ENCODE peak calls at places on chromosomes 16 and 17, in ten cellular contexts. One of them, this sample, is unnamed.

GRCh38 chr17:79050591-79050990 is 24.0 kb upstream of the ENGASE start:
- DNase-seq in body of pancreas: no peak
- DNase-seq in stomach: no peak
- DNase-seq in foreskin fibroblast: no peak
- DNase-seq in cardiac fibroblast: no peak
- DNase-seq in thoracic aorta: no peak
- DNase-seq in heart left ventricle: no peak
- DNase-seq in HL-60: no peak
- DNase-seq in choroid plexus epithelial cell: no peak
- DNase-seq in GM12865: no peak
- DNase-seq in this sample: no peak

GRCh38 chr17:29726721-29727252 is 104.1 kb upstream of the CORO6 start:
- DNase-seq in HL-60: peak; percentile 51
- DNase-seq in foreskin fibroblast: peak; percentile 27
- DNase-seq in heart left ventricle: no peak
- DNase-seq in choroid plexus epithelial cell: peak; percentile 74
- DNase-seq in GM12865: peak; percentile 69
- DNase-seq in cardiac fibroblast: peak; percentile 64
- DNase-seq in stomach: no peak
- DNase-seq in thoracic aorta: no peak
- DNase-seq in body of pancreas: no peak
- DNase-seq in this sample: peak; percentile 49

GRCh38 chr16:2428051-2428786 is 1.0 kb upstream of the CCNF start:
- DNase-seq in thoracic aorta: no peak
- DNase-seq in GM12865: peak; percentile 75
- DNase-seq in foreskin fibroblast: peak; percentile 68
- DNase-seq in body of pancreas: peak; percentile 44
- DNase-seq in choroid plexus epithelial cell: peak; percentile 30
- DNase-seq in heart left ventricle: peak; percentile 48
- DNase-seq in stomach: peak; percentile 40
- DNase-seq in HL-60: no peak
- DNase-seq in cardiac fibroblast: peak; percentile 32
- DNase-seq in this sample: peak; percentile 26

GRCh38 chr16:19746561-19746960 is 28.5 kb downstream of the IQCK start:
- DNase-seq in cardiac fibroblast: peak; percentile 20
- DNase-seq in body of pancreas: no peak
- DNase-seq in HL-60: no peak
- DNase-seq in GM12865: no peak
- DNase-seq in heart left ventricle: no peak
- DNase-seq in choroid plexus epithelial cell: no peak
- DNase-seq in thoracic aorta: no peak
- DNase-seq in foreskin fibroblast: no peak
- DNase-seq in stomach: no peak
- DNase-seq in this sample: no peak

GRCh38 chr17:74738051-74738996 is 1.3 kb downstream of the RAB37 start:
- DNase-seq in GM12865: peak; percentile 91
- DNase-seq in foreskin fibroblast: peak; percentile 4
- DNase-seq in choroid plexus epithelial cell: no peak
- DNase-seq in thoracic aorta: no peak
- DNase-seq in HL-60: no peak
- DNase-seq in cardiac fibroblast: peak; percentile 53
- DNase-seq in stomach: peak; percentile 65
- DNase-seq in heart left ventricle: no peak
- DNase-seq in body of pancreas: peak; percentile 32
- DNase-seq in this sample: no peak

GRCh38 chr16:19776147-19776546 is 58.1 kb downstream of the IQCK start:
- DNase-seq in stomach: no peak
- DNase-seq in cardiac fibroblast: no peak
- DNase-seq in body of pancreas: no peak
- DNase-seq in choroid plexus epithelial cell: no peak
- DNase-seq in GM12865: no peak
- DNase-seq in HL-60: no peak
- DNase-seq in thoracic aorta: no peak
- DNase-seq in foreskin fibroblast: no peak
- DNase-seq in heart left ventricle: no peak
- DNase-seq in this sample: no peak

GRCh38 chr17:40541873-40542561 is 23.3 kb downstream of the CCR7 start:
- DNase-seq in cardiac fibroblast: no peak
- DNase-seq in HL-60: no peak
- DNase-seq in thoracic aorta: no peak
- DNase-seq in heart left ventricle: peak; percentile 89
- DNase-seq in stomach: no peak
- DNase-seq in foreskin fibroblast: no peak
- DNase-seq in choroid plexus epithelial cell: no peak
- DNase-seq in body of pancreas: no peak
- DNase-seq in GM12865: no peak
- DNase-seq in this sample: no peak

GRCh38 chr17:79338142-79338541 is 263.5 kb downstream of the ENGASE start:
- DNase-seq in thoracic aorta: no peak
- DNase-seq in heart left ventricle: no peak
- DNase-seq in GM12865: no peak
- DNase-seq in body of pancreas: no peak
- DNase-seq in HL-60: no peak
- DNase-seq in choroid plexus epithelial cell: no peak
- DNase-seq in foreskin fibroblast: peak; percentile 9
- DNase-seq in cardiac fibroblast: no peak
- DNase-seq in stomach: no peak
- DNase-seq in this sample: no peak

GRCh38 chr16:54178491-54178976 is 108.1 kb downstream of the IRX3 start:
- DNase-seq in HL-60: no peak
- DNase-seq in stomach: no peak
- DNase-seq in foreskin fibroblast: no peak
- DNase-seq in GM12865: no peak
- DNase-seq in body of pancreas: peak; percentile 39
- DNase-seq in cardiac fibroblast: no peak
- DNase-seq in choroid plexus epithelial cell: no peak
- DNase-seq in thoracic aorta: no peak
- DNase-seq in heart left ventricle: no peak
- DNase-seq in this sample: peak; percentile 4

GRCh38 chr17:71260366-71260765 is 860.5 kb upstream of the SOX9 start:
- DNase-seq in heart left ventricle: no peak
- DNase-seq in cardiac fibroblast: no peak
- DNase-seq in body of pancreas: no peak
- DNase-seq in choroid plexus epithelial cell: peak; percentile 18
- DNase-seq in thoracic aorta: no peak
- DNase-seq in stomach: no peak
- DNase-seq in foreskin fibroblast: peak; percentile 24
- DNase-seq in HL-60: no peak
- DNase-seq in GM12865: no peak
- DNase-seq in this sample: peak; percentile 5

GRCh38 chr17:67482784-67483183 is 105.7 kb downstream of the PITPNC1 start:
- DNase-seq in heart left ventricle: no peak
- DNase-seq in HL-60: no peak
- DNase-seq in GM12865: no peak
- DNase-seq in cardiac fibroblast: no peak
- DNase-seq in choroid plexus epithelial cell: no peak
- DNase-seq in thoracic aorta: no peak
- DNase-seq in foreskin fibroblast: no peak
- DNase-seq in stomach: no peak
- DNase-seq in body of pancreas: no peak
- DNase-seq in this sample: no peak

GRCh38 chr17:79027274-79027924 is 3.4 kb downstream of the C1QTNF1 start:
- DNase-seq in choroid plexus epithelial cell: no peak
- DNase-seq in foreskin fibroblast: peak; percentile 50
- DNase-seq in heart left ventricle: peak; percentile 71
- DNase-seq in HL-60: no peak
- DNase-seq in thoracic aorta: no peak
- DNase-seq in cardiac fibroblast: peak; percentile 58
- DNase-seq in body of pancreas: peak; percentile 32
- DNase-seq in GM12865: no peak
- DNase-seq in stomach: no peak
- DNase-seq in this sample: no peak

GRCh38 chr16:67953641-67954375 is 9.9 kb upstream of the LCAT start:
- DNase-seq in thoracic aorta: no peak
- DNase-seq in choroid plexus epithelial cell: no peak
- DNase-seq in body of pancreas: no peak
- DNase-seq in cardiac fibroblast: no peak
- DNase-seq in heart left ventricle: no peak
- DNase-seq in HL-60: no peak
- DNase-seq in GM12865: no peak
- DNase-seq in foreskin fibroblast: no peak
- DNase-seq in stomach: no peak
- DNase-seq in this sample: no peak

DNA sequence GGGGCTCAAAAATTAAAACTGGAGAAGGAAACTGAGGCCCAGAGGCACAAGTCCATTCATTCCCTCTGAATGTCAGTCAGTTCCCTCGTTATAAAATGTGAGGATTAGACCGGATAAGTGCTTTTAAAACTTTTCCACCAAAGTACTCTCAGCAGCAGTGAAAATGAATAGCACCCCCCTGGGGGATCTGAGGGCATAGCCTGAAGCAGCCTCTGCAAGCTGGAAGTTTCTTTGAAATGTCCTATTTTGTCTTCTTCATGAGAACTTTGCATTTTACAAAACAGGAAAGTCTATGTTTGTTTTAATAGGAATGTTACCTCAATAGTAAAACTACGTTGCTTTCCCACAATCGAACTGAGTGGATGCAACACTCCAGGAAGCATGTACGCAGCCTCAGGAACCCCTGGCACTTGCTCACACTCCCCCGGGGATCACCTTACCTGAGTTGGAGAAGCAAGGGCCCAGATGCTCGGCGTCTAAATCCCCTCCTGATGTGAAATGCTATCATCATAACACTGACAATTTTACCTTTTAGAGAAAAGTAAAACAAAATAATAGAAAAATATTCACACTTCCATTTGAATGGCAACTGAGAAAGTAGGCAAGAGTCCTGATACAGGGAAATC is 272.9 kb downstream of the CEP112 start:
- DNase-seq in GM12865: no peak
- DNase-seq in cardiac fibroblast: peak; percentile 35
- DNase-seq in stomach: no peak
- DNase-seq in foreskin fibroblast: peak; percentile 25
- DNase-seq in HL-60: no peak
- DNase-seq in choroid plexus epithelial cell: peak; percentile 48
- DNase-seq in heart left ventricle: no peak
- DNase-seq in body of pancreas: no peak
- DNase-seq in thoracic aorta: no peak
- DNase-seq in this sample: no peak
- TF ChIP-seq CTCF in GM12865: no peak
- TF ChIP-seq CTCF in cardiac fibroblast: peak; percentile 34
- TF ChIP-seq CTCF in stomach: no peak
- TF ChIP-seq CTCF in foreskin fibroblast: peak; percentile 28
- TF ChIP-seq CTCF in HL-60: no peak
- TF ChIP-seq CTCF in choroid plexus epithelial cell: peak; percentile 68
- TF ChIP-seq CTCF in heart left ventricle: peak; percentile 49
- TF ChIP-seq CTCF in body of pancreas: no peak
- TF ChIP-seq CTCF in thoracic aorta: peak; percentile 20
- TF ChIP-seq CTCF in this sample: peak; percentile 13

DNA sequence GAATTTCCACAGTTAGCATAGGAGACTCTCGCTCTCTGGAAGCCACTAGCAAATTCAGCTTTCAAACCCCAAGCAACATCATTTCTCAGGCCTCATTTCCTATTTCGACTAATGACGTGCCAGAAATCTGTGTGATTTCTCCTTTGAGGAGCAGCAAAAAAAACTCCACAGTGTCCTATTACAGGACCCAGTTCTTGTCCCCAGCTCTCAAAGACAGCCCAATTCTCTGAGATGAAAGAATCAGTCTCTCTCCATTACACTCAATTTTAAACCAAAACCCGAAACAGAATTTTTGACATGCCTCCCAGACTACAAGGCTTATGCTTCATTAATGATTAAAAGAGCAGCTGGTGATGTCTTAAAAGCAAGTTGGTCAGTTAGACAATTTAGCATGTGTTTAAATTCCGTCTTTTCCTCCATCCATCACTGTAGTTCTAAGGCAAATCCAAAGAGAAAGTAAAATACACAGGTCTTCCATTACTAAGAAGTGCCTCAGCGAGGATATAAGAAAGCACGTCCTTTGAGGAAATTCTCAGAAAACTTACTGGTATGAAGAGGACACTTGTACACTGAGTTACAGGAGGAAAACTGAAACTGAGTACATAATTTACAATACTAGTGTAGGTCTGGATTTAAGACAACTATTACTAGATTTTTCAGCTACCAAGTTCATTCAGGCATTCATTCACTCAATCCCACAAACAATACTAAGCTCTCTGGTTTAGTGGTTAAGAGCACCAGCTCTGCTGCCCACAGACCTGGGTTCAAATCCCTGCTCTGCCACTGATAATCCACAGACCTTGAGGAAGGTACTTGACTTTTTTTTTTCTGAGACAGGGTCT is 12.5 kb downstream of the TOM1L2 start:
- DNase-seq in heart left ventricle: no peak
- DNase-seq in HL-60: no peak
- DNase-seq in GM12865: peak; percentile 72
- DNase-seq in foreskin fibroblast: peak; percentile 59
- DNase-seq in stomach: no peak
- DNase-seq in thoracic aorta: no peak
- DNase-seq in cardiac fibroblast: peak; percentile 48
- DNase-seq in choroid plexus epithelial cell: peak; percentile 49
- DNase-seq in body of pancreas: no peak
- DNase-seq in this sample: peak; percentile 59
- H3K4me3 ChIP-seq in heart left ventricle: no peak overlapping the region
- H3K4me3 ChIP-seq in HL-60: no peak overlapping the region
- H3K4me3 ChIP-seq in GM12865: peak overlapping the region; percentile 48
- H3K4me3 ChIP-seq in foreskin fibroblast: peak overlapping the region; percentile 51
- H3K4me3 ChIP-seq in stomach: peak overlapping the region; percentile 5
- H3K4me3 ChIP-seq in thoracic aorta: peak overlapping the region; percentile 47
- H3K4me3 ChIP-seq in cardiac fibroblast: no peak overlapping the region
- H3K4me3 ChIP-seq in choroid plexus epithelial cell: peak overlapping the region; percentile 16
- H3K4me3 ChIP-seq in body of pancreas: no peak overlapping the region
- H3K4me3 ChIP-seq in this sample: peak overlapping the region; percentile 31

GRCh38 chr16:57299719-57300386 is 15.4 kb upstream of the PLLP start:
- DNase-seq in stomach: peak; percentile 83
- DNase-seq in heart left ventricle: peak; percentile 91
- DNase-seq in cardiac fibroblast: peak; percentile 97
- DNase-seq in body of pancreas: peak; percentile 91
- DNase-seq in HL-60: peak; percentile 90
- DNase-seq in thoracic aorta: peak; percentile 62
- DNase-seq in choroid plexus epithelial cell: peak; percentile 97
- DNase-seq in GM12865: peak; percentile 95
- DNase-seq in foreskin fibroblast: peak; percentile 95
- DNase-seq in this sample: peak; percentile 96
- TF ChIP-seq CTCF in stomach: no peak
- TF ChIP-seq CTCF in heart left ventricle: peak; percentile 17
- TF ChIP-seq CTCF in cardiac fibroblast: peak; percentile 19
- TF ChIP-seq CTCF in body of pancreas: peak; percentile 67
- TF ChIP-seq CTCF in HL-60: no peak
- TF ChIP-seq CTCF in thoracic aorta: peak; percentile 58
- TF ChIP-seq CTCF in choroid plexus epithelial cell: peak; percentile 1
- TF ChIP-seq CTCF in GM12865: no peak
- TF ChIP-seq CTCF in foreskin fibroblast: no peak
- TF ChIP-seq CTCF in this sample: no peak

GRCh38 chr17:51119415-51120356 is 982 bp downstream of the SPAG9 start:
- DNase-seq in foreskin fibroblast: peak; percentile 54
- DNase-seq in cardiac fibroblast: peak; percentile 51
- DNase-seq in thoracic aorta: no peak
- DNase-seq in HL-60: peak; percentile 35
- DNase-seq in heart left ventricle: peak; percentile 45
- DNase-seq in GM12865: peak; percentile 61
- DNase-seq in stomach: peak; percentile 44
- DNase-seq in choroid plexus epithelial cell: peak; percentile 58
- DNase-seq in body of pancreas: peak; percentile 69
- DNase-seq in this sample: peak; percentile 73
- H3K4me3 ChIP-seq in foreskin fibroblast: peak overlapping the region; percentile 98
- H3K4me3 ChIP-seq in cardiac fibroblast: peak overlapping the region; percentile 99
- H3K4me3 ChIP-seq in thoracic aorta: peak overlapping the region; percentile 79
- H3K4me3 ChIP-seq in HL-60: peak overlapping the region; percentile 98
- H3K4me3 ChIP-seq in heart left ventricle: peak overlapping the region; percentile 66
- H3K4me3 ChIP-seq in GM12865: peak overlapping the region; percentile 86
- H3K4me3 ChIP-seq in stomach: peak overlapping the region; percentile 81
- H3K4me3 ChIP-seq in choroid plexus epithelial cell: peak overlapping the region; percentile 95
- H3K4me3 ChIP-seq in body of pancreas: peak overlapping the region; percentile 89
- H3K4me3 ChIP-seq in this sample: peak overlapping the region; percentile 76